ENCODE peak calls at places on chromosomes 2 and 18, in six cellular contexts. N, F, Q, Y, E and J are unnamed samples.

GRCh38 chr2:167293172-167293781 is 405.0 kb downstream of the XIRP2 start:
- DNase-seq in N (peak; percentile 45), F (peak; percentile 59), Q (no peak), Y (peak; percentile 18), E (peak; percentile 16), J (no peak)

GRCh38 chr2:46963961-46964673 is 48.5 kb upstream of the MCFD2 start:
- DNase-seq in N (no peak), F (no peak), Q (no peak), Y (no peak), E (no peak), J (peak; percentile 100)

GRCh38 chr18:13300029-13300428 is 81.5 kb downstream of the LDLRAD4 start:
- DNase-seq in N (no peak), F (no peak), Q (no peak), Y (no peak), E (no peak), J (no peak)

GRCh38 chr2:224036731-224037376 is 2.2 kb downstream of the SERPINE2 start:
- DNase-seq in N (no peak), F (no peak), Q (no peak), Y (no peak), E (no peak), J (no peak)

GRCh38 chr2:219308142-219309093 is 783 bp downstream of the PTPRN start:
- DNase-seq in N (peak; percentile 93), F (peak; percentile 95), Q (peak; percentile 44), Y (peak; percentile 38), E (peak; percentile 65), J (no peak)

GRCh38 chr2:41378420-41378819 is 669.4 kb upstream of the PKDCC start:
- DNase-seq in N (no peak), F (no peak), Q (no peak), Y (no peak), E (no peak), J (no peak)

GRCh38 chr2:6913415-6914157 is 3.6 kb upstream of the RNF144A start:
- DNase-seq in N (no peak), F (no peak), Q (no peak), Y (no peak), E (no peak), J (no peak)

GRCh38 chr18:11518788-11519685 is 90.4 kb upstream of the SLC35G4 start:
- DNase-seq in N (peak; percentile 91), F (peak; percentile 86), Q (peak; percentile 82), Y (peak; percentile 39), E (peak; percentile 55), J (no peak)

GRCh38 chr2:136242687-136243277 is 124.8 kb upstream of the CXCR4 start:
- DNase-seq in N (no peak), F (no peak), Q (no peak), Y (peak; percentile 33), E (no peak), J (no peak)

GRCh38 chr18:70936160-70936559 is 647.3 kb downstream of the SOCS6 start:
- DNase-seq in N (no peak), F (no peak), Q (no peak), Y (no peak), E (no peak), J (no peak)

GRCh38 chr2:165469417-165469816 is at the start of gene CSRNP3:
- DNase-seq in N (peak; percentile 95), F (peak; percentile 89), Q (no peak), Y (peak; percentile 33), E (peak; percentile 70), J (peak; percentile 36)

GRCh38 chr2:100845141-100845991 is 25.4 kb downstream of the NPAS2 start:
- DNase-seq in N (no peak), F (no peak), Q (no peak), Y (no peak), E (no peak), J (no peak)

GRCh38 chr2:147688252-147688651 is 156.6 kb upstream of the ACVR2A start:
- DNase-seq in N (no peak), F (no peak), Q (no peak), Y (no peak), E (no peak), J (no peak)

GRCh38 chr2:49178656-49179055 is 24.3 kb upstream of the FSHR start:
- DNase-seq in N (no peak), F (no peak), Q (no peak), Y (no peak), E (no peak), J (no peak)

GRCh38 chr2:12605936-12606335 is 110.8 kb upstream of the TRIB2 start:
- DNase-seq in N (no peak), F (no peak), Q (no peak), Y (no peak), E (peak; percentile 21), J (no peak)

GRCh38 chr2:12604248-12604801 is 112.4 kb upstream of the TRIB2 start:
- DNase-seq in N (no peak), F (no peak), Q (no peak), Y (no peak), E (no peak), J (no peak)

GRCh38 chr2:12607971-12608370 is 108.8 kb upstream of the TRIB2 start:
- DNase-seq in N (no peak), F (no peak), Q (no peak), Y (no peak), E (peak; percentile 46), J (no peak)

GRCh38 chr2:12605366-12605765 is 111.4 kb upstream of the TRIB2 start:
- DNase-seq in N (no peak), F (no peak), Q (no peak), Y (no peak), E (no peak), J (no peak)

DNA sequence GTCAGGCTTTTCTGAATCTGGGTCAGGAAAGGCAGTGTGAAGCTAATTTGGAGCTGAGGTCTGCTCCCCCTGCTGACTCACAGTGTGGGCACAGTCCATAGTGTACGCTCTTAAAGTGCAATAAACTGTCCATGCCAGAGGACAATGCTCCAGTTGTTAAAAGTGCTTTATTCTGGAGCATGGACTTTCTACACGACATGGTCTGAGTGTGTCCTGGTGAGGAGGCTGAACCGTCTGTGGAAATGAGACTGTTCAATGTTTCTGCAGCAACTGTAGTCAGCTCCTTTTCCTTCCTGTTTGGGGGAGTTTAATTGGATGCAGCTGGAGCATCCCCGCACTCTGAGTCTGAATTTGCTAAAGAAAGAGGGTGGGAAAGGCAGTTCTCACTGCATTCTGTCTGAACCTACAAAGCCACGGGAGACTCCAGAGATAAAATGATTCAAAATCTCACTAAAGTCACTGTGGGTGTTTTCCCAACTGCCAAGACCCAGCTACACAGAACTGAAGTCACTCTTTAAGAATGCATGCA is 110.2 kb upstream of the TRIB2 start:
- DNase-seq in N (no peak), F (peak; percentile 13), Q (no peak), Y (peak; percentile 8), E (peak; percentile 66), J (no peak)
- TF ChIP-seq CTCF in N (no peak), F (peak; percentile 31), Q (no peak), Y (no peak), E (peak; percentile 11), J (no peak)

GRCh38 chr2:64644240-64645013 is 9.3 kb downstream of the SERTAD2 start:
- DNase-seq in N (peak; percentile 94), F (peak; percentile 87), Q (peak; percentile 79), Y (peak; percentile 84), E (peak; percentile 81), J (peak; percentile 85)

GRCh38 chr2:64649013-64649484 is 4.7 kb downstream of the SERTAD2 start:
- DNase-seq in N (no peak), F (no peak), Q (no peak), Y (no peak), E (no peak), J (no peak)

GRCh38 chr2:64643838-64644219 is 9.9 kb downstream of the SERTAD2 start:
- DNase-seq in N (no peak), F (no peak), Q (no peak), Y (no peak), E (no peak), J (no peak)

GRCh38 chr2:64645014-64645418 is 8.7 kb downstream of the SERTAD2 start:
- DNase-seq in N (peak; percentile 90), F (peak; percentile 91), Q (peak; percentile 72), Y (peak; percentile 80), E (peak; percentile 68), J (peak; percentile 75)

DNA sequence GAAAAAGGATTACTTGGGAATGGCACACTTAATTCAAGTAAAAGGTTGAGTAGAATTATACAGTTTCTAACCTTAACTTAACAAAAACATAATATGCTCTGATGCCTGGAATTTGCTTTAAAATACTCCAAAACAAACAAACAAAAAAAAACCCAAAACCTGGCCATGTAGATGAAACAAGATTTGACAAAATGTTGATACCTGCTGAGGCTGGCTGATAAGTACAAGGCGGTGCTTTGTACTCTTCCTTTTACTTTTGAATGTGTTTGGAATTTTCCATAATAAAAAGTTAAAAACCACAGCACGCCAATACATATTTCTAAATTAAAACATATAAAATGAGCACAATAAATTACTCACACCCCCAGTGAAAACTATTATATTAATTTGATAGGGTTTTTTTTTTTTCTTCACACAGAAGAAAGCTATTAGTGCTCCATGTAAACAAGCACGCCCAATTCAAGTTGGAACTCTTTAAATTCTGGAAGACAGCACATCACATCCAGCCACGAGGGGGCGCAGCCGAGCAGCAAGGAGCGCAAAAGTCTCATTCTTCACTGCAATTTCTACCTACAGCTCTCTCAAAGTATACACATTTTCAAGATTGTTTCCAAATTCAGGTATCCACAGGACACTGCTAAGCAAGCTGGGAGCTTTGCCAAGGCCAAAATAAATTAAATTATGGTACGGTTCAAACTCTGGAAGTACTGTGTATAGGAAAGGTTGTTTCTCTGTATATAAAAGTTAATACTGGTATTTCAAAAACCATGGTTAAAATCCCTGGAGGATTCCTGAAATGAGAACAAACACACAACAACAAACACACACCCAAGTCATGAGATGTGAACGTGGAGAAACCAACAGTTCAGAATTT is 7.5 kb downstream of the SERTAD2 start:
- DNase-seq in N (peak; percentile 87), F (peak; percentile 83), Q (peak; percentile 82), Y (peak; percentile 89), E (peak; percentile 69), J (peak; percentile 88)
- H4K20me1 ChIP-seq in N (peaks cover 20% of the 10 kb centered on the region), F (peaks cover 84% of the 10 kb centered on the region), Q (peaks cover 69% of the 10 kb centered on the region), Y (no peaks in the 10 kb centered on the region), E (peaks cover 63% of the 10 kb centered on the region), J (peaks cover 4% of the 10 kb centered on the region)

GRCh38 chr2:236888766-236889035 is 197.0 kb upstream of the COPS8 start:
- DNase-seq in N (no peak), F (no peak), Q (no peak), Y (no peak), E (no peak), J (no peak)

GRCh38 chr2:236889791-236890704 is 195.6 kb upstream of the COPS8 start:
- DNase-seq in N (no peak), F (no peak), Q (no peak), Y (no peak), E (no peak), J (no peak)

GRCh38 chr2:236889081-236889780 is 196.5 kb upstream of the COPS8 start:
- DNase-seq in N (no peak), F (no peak), Q (no peak), Y (peak; percentile 93), E (no peak), J (no peak)

GRCh38 chr2:236887953-236888765 is 197.5 kb upstream of the COPS8 start:
- DNase-seq in N (no peak), F (no peak), Q (no peak), Y (no peak), E (no peak), J (no peak)

DNA sequence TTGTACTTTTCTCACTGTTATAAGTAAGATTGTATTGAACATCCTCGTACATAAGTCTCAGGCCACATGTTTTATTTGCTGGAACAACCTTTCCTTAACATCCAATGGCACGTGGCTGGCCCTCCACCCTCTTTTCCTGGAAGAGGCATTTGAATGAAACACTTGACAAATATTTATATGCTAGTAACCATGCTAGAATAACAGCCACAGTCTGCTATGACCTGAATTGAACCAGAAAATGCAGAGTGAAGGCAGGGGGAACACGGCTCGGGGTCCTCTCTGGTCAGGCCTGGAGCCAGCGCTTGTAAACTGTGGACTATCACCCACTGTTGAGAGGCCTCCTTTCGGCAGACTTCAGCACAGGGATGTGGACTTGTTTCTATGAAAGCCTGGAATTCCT is 198.2 kb upstream of the COPS8 start:
- DNase-seq in N (peak; percentile 9), F (no peak), Q (no peak), Y (peak; percentile 90), E (peak; percentile 28), J (no peak)
- TF ChIP-seq CTCF in N (no peak), F (no peak), Q (no peak), Y (no peak), E (no peak), J (no peak)

GRCh38 chr2:197405582-197405981 is 29.2 kb downstream of the SF3B1 start:
- DNase-seq in N (no peak), F (no peak), Q (no peak), Y (no peak), E (no peak), J (no peak)
- H4K20me1 ChIP-seq in N (peaks cover 20% of the 10 kb centered on the region), F (peaks cover 22% of the 10 kb centered on the region), Q (no peaks in the 10 kb centered on the region), Y (peaks cover 4% of the 10 kb centered on the region), E (peaks cover 4% of the 10 kb centered on the region), J (peaks cover 15% of the 10 kb centered on the region)